ENCODE peak calls at places on chromosomes 2 and 18, in ten cellular contexts. F, H, Z, B, K, D, Q, S, O and Y are unnamed samples.

GRCh38 chr2:174666786-174667369 is 69.3 kb upstream of the WIPF1 start:
- DNase-seq in F (no peak), H (no peak), Z (no peak), B (no peak), K (no peak), D (no peak), Q (no peak), S (no peak), O (no peak), Y (no peak)

GRCh38 chr18:23237524-23238151 is 102.4 kb downstream of the CABLES1 start:
- DNase-seq in F (no peak), H (peak), Z (peak), B (peak), K (peak), D (peak), Q (no peak), S (peak), O (no peak), Y (no peak)

GRCh38 chr2:240914645-240915525 is 8.7 kb downstream of the CROCC2 start:
- DNase-seq in F (no peak), H (peak), Z (no peak), B (no peak), K (no peak), D (no peak), Q (no peak), S (no peak), O (no peak), Y (no peak)

GRCh38 chr2:3160751-3161330 is 216.8 kb downstream of the EIPR1 start:
- DNase-seq in F (no peak), H (no peak), Z (no peak), B (no peak), K (no peak), D (no peak), Q (no peak), S (peak), O (no peak), Y (no peak)

GRCh38 chr2:227805578-227805977 is 8.1 kb upstream of the CCL20 start:
- DNase-seq in F (no peak), H (no peak), Z (peak), B (no peak), K (no peak), D (peak), Q (no peak), S (peak), O (peak), Y (no peak)

GRCh38 chr2:202120827-202121226 is 47.8 kb downstream of the KIAA2012 start:
- DNase-seq in F (no peak), H (no peak), Z (no peak), B (no peak), K (no peak), D (no peak), Q (no peak), S (no peak), O (no peak), Y (no peak)

GRCh38 chr2:239498981-239499633 is 98.3 kb upstream of the HDAC4 start:
- DNase-seq in F (no peak), H (no peak), Z (no peak), B (no peak), K (peak), D (peak), Q (no peak), S (no peak), O (no peak), Y (no peak)

GRCh38 chr18:10926565-10927194 is 222.7 kb downstream of the PIEZO2 start:
- DNase-seq in F (no peak), H (peak), Z (no peak), B (peak), K (peak), D (no peak), Q (no peak), S (peak), O (no peak), Y (no peak)

GRCh38 chr2:145599761-145600160 is 1079.8 kb upstream of the ZEB2 start:
- DNase-seq in F (no peak), H (no peak), Z (no peak), B (no peak), K (peak), D (no peak), Q (no peak), S (peak), O (no peak), Y (no peak)

GRCh38 chr2:52934354-52934898 is 833.2 kb upstream of the CHAC2 start:
- DNase-seq in F (no peak), H (no peak), Z (no peak), B (no peak), K (no peak), D (no peak), Q (no peak), S (peak), O (no peak), Y (peak)

GRCh38 chr18:48902023-48902855 is 48.5 kb downstream of the SMAD7 start:
- DNase-seq in F (no peak), H (no peak), Z (no peak), B (no peak), K (peak), D (peak), Q (peak), S (peak), O (no peak), Y (peak)

GRCh38 chr2:5473596-5473995 is 218.6 kb upstream of the SOX11 start:
- DNase-seq in F (no peak), H (no peak), Z (no peak), B (no peak), K (no peak), D (no peak), Q (peak), S (no peak), O (no peak), Y (no peak)

GRCh38 chr2:173354073-173354600 is 535 bp upstream of the CDCA7 start:
- DNase-seq in F (no peak), H (peak), Z (no peak), B (peak), K (no peak), D (no peak), Q (peak), S (peak), O (no peak), Y (peak)

GRCh38 chr18:33656889-33657288 is 78.9 kb downstream of the ASXL3 start:
- DNase-seq in F (no peak), H (no peak), Z (no peak), B (no peak), K (no peak), D (no peak), Q (no peak), S (no peak), O (no peak), Y (no peak)

GRCh38 chr18:5879479-5879882 is 15.8 kb downstream of the TMEM200C start:
- DNase-seq in F (no peak), H (peak), Z (no peak), B (peak), K (peak), D (no peak), Q (peak), S (peak), O (no peak), Y (peak)